ENCODE peak calls at places on chromosomes 4 and X, in four cellular contexts. W is activated T-cell treated with anti-CD3 and anti-CD28 coated beads, Interleukin-2, amount 50 U/mL, for 72 hours; Y is progenitor cell of endocrine pancreas; A is fibroblast of the conjunctiva. B is an unnamed sample.

GRCh38 chrX:118698516-118699247 is 28.7 kb upstream of the IL13RA1 start:
- DNase-seq in A (no peak), W (no peak), Y (no peak), B (no peak)

GRCh38 chr4:32249040-32249439 is 1528.9 kb downstream of the PCDH7 start:
- DNase-seq in Y (no peak), W (no peak), A (no peak), B (no peak)

GRCh38 chrX:136584545-136584944 is 52.5 kb downstream of the VGLL1 start:
- DNase-seq in Y (no peak), W (peak), A (no peak), B (no peak)

GRCh38 chr4:142955501-142955900 is 109.4 kb upstream of the INPP4B start:
- DNase-seq in A (no peak), W (no peak), Y (no peak), B (no peak)

GRCh38 chr4:165384186-165384585 is 5.4 kb downstream of the CPE start:
- DNase-seq in A (no peak), W (no peak), Y (no peak), B (no peak)

GRCh38 chr4:168605411-168605810 is 108.6 kb downstream of the PALLD start:
- DNase-seq in W (no peak), Y (no peak), A (no peak), B (no peak)

GRCh38 chrX:112642349-112642748 is 37.4 kb downstream of the LHFPL1 start:
- DNase-seq in A (peak), W (no peak), Y (peak), B (peak)

GRCh38 chrX:137194164-137194563 is 160.4 kb upstream of the GPR101 start:
- DNase-seq in A (peak), W (peak), Y (peak), B (peak)

GRCh38 chrX:154008521-154008920 is 11.2 kb downstream of the IRAK1 start:
- DNase-seq in A (no peak), W (no peak), Y (no peak), B (no peak)

GRCh38 chrX:15911729-15912550 is 57.3 kb upstream of the AP1S2 start:
- DNase-seq in W (no peak), Y (no peak), A (no peak), B (no peak)

GRCh38 chr4:137967480-137968190 is 274.5 kb downstream of the SLC7A11 start:
- DNase-seq in W (no peak), Y (no peak), A (no peak), B (no peak)

GRCh38 chrX:40277672-40278071 is 179.9 kb upstream of the BCOR start:
- DNase-seq in W (no peak), A (no peak), Y (no peak), B (no peak)